ENCODE peak calls at places on chromosome 15, in four cellular contexts. Q, P, O and J are unnamed samples. For H3K4me1, the result is how much of the 10 kb centered on the place peaks cover.

GRCh38 chr15:76979996-76980520 is 14.9 kb upstream of the PSTPIP1 start:
- DNase-seq in Q (no peak), P (no peak), O (no peak), J (no peak)

GRCh38 chr15:29473621-29474105 is 204.0 kb upstream of the NSMCE3 start:
- DNase-seq in O (no peak), P (no peak), Q (no peak), J (no peak)

GRCh38 chr15:70512772-70513362 is 250.5 kb downstream of the UACA start:
- DNase-seq in P (peak), O (no peak), Q (peak), J (no peak)

GRCh38 chr15:31342781-31343626 is 16.4 kb downstream of the KLF13 start:
- DNase-seq in O (no peak), Q (peak), P (no peak), J (no peak)

GRCh38 chr15:25712961-25713355 is 150.2 kb downstream of the ATP10A start:
- DNase-seq in P (no peak), Q (no peak), O (peak), J (no peak)

GRCh38 chr15:89926158-89926557 is 13.4 kb upstream of the ARPIN start:
- DNase-seq in P (no peak), O (no peak), Q (no peak), J (no peak)

GRCh38 chr15:81221449-81221848 is 24.8 kb downstream of the IL16 start:
- DNase-seq in Q (no peak), O (no peak), P (no peak), J (no peak)

GRCh38 chr15:83166218-83166617 is 41.4 kb downstream of the HDGFL3 start:
- DNase-seq in Q (no peak), P (no peak), O (no peak), J (no peak)

GRCh38 chr15:32641517-32642059 is at the start of gene SCG5:
- DNase-seq in Q (peak), O (peak), P (peak), J (no peak)

GRCh38 chr15:95146476-95146875 is 915.1 kb downstream of the MCTP2 start:
- DNase-seq in Q (no peak), O (no peak), P (no peak), J (no peak)

GRCh38 chr15:52681441-52681840 is 2.3 kb upstream of the ATOSA start:
- DNase-seq in P (no peak), Q (no peak), O (no peak), J (no peak)
- H3K4me1 ChIP-seq in P (under half), Q (under half), O (under half), J (under half)

GRCh38 chr15:85475317-85475701 is 94.9 kb downstream of the AKAP13 start:
- DNase-seq in O (no peak), Q (no peak), P (no peak), J (no peak)
- H3K4me1 ChIP-seq in O (under half), Q (under half), P (under half), J (under half)

GRCh38 chr15:85024509-85025336 is 43.1 kb downstream of the PDE8A start:
- DNase-seq in P (peak), O (no peak), Q (no peak), J (no peak)
- H3K4me1 ChIP-seq in P (under half), O (under half), Q (under half), J (under half)

GRCh38 chr15:40059821-40060220 is 20.8 kb upstream of the SRP14 start:
- DNase-seq in O (no peak), Q (no peak), P (no peak), J (peak)
- H3K4me1 ChIP-seq in O (under half), Q (under half), P (under half), J (under half)

GRCh38 chr15:64110945-64111678 is 15.3 kb downstream of the SNX1 start:
- DNase-seq in P (no peak), O (no peak), Q (no peak), J (no peak)
- H3K4me1 ChIP-seq in P (under half), O (under half), Q (under half), J (half or more)

DNA sequence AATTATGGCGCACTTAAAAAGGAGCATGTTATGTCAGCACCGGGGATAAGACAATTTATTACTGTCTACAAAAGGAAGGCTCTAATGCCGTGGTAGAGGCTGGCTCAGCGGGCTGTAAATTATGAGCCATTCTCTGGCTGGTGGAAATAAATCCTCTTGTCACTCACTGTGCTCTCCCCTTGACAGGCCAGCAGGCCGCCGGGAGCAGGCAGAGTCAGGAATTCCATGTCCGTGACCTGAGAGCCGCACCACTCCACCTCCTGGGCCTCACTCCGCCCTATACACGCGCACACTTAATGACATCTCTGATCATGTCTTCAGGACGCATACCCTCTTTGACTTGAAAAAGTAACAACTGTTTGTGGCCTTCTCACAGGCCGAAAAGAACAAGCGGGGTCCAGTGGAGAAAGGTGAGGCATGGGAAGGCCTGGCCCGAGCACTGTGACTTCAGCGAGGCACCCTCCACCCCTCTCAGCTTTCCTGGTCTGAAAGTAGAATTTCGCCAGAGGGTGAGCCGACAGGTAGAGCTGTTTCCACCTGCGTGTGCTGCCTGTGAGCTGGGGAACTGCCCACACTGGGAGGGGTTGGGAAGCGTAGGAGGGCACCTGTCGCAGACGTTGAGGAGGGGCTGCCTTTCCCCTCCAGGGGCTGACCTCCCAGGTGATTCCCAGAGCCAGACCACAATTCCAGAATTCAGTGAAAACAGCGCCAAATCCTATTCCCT is 13.2 kb upstream of the PCSK6 start:
- DNase-seq in O (no peak), Q (no peak), P (no peak), J (no peak)
- H3K4me1 ChIP-seq in O (under half), Q (under half), P (under half), J (under half)

DNA sequence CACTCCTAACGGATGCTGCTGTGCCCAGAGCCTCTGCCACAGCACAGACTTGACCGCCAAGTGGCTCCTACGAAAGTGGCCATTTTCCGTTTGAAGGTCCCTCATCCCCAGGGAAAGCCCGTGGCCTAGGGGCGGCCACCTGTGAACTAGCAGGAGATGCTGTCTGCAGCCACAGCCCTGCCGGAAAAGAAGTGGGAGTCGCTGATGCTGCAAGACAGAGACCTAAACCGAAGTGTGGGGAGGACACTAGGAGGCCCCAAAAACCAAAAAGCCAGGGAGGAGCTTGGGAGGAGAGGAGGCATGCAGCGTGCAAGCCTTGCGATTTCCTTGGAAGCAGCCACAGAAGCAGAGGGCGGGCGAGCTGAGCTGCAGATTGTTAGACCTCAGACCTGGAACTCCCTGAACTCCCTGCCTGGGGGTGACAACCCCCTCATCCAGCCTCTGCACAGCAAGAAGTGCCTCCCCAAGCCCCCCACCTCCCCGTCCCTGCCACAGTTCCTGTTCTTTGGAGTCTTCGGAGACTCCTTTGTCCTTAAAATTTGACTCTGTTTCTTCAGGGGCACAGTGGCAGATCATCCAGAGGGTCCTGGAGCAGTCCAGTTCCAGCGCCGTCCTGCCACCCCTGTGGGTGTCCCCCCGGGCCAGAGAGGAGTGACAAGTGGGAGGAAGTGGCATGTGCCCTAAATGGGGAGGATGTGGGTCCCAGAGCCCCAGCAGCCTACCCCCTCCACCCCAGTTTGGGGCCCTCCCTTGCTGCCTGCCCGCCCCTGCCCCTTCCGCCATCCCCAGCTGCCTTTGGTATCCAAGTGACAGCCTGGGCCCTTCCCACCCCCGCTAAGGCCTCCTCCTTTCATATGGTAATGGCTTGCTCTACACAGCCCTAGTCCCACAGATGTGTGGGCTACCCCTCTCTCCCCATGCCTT is 43.7 kb downstream of the KLHL25 start:
- DNase-seq in O (no peak), Q (peak), P (no peak), J (peak)
- H3K4me1 ChIP-seq in O (under half), Q (under half), P (under half), J (under half)

DNA sequence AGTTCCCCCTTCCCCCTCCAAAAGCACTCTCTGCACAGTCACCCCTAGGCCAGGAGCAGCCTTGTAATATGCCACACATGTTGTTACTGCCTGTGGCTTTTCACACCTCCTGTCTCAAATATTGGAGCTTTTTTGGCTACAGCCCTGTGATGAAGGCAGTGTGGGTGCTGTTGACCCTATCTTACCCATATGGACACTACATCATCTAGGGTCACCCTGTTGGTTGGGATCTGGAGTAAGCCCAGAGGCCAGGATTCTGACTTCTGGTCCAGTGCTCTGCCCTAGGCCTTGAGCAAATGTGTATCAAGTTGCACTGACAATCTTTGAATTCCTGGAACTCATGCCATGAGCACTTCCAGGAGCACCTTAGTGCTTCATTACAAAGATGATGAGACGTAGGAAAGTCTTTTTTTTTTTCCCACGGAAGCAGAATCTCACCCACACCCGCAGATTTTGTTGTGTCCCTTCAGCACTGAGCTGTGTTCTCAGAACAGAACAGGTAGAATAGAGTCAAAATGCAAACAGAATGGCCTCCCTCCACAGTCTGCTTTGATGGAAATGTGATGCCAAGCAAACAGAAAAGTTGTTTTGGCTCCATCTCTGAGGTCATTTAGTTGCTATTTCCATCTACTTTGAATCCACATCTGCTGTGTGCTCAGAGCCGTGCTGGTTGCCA is 49.6 kb downstream of the SMAD3 start:
- DNase-seq in P (peak), Q (no peak), O (no peak), J (no peak)
- H3K4me1 ChIP-seq in P (half or more), Q (under half), O (half or more), J (under half)